ENCODE peak calls at places on chromosomes 5 and 9, in four cellular contexts. U is suprapubic skin, K is spleen, Q is HCT116. E is an unnamed sample. For H3K9me3, the result is how much of the 10 kb centered on the place peaks cover.

GRCh38 chr5:121038438-121038837 is 574.3 kb downstream of the PRR16 start:
- DNase-seq in K (no peak), Q (no peak), U (no peak), E (no peak)

GRCh38 chr9:134606951-134607733 is 34.5 kb upstream of the COL5A1 start:
- DNase-seq in Q (peak), U (no peak), K (peak), E (peak)

GRCh38 chr5:149130932-149131273 is 10.4 kb upstream of the ABLIM3 start:
- DNase-seq in U (no peak), Q (no peak), K (no peak), E (no peak)

GRCh38 chr9:85298434-85298833 is 443.3 kb downstream of the AGTPBP1 start:
- DNase-seq in U (no peak), Q (no peak), K (no peak), E (no peak)

GRCh38 chr5:177457239-177458121 is 10.9 kb downstream of the PRR7 start:
- DNase-seq in U (no peak), Q (peak), K (peak), E (no peak)

GRCh38 chr5:171837522-171837921 is 51.9 kb downstream of the SMIM23 start:
- DNase-seq in Q (no peak), U (no peak), K (no peak), E (no peak)

GRCh38 chr5:151014680-151015343 is 5.6 kb upstream of the GPX3 start:
- DNase-seq in K (no peak), Q (no peak), U (no peak), E (no peak)

GRCh38 chr5:110376281-110376916 is 350.1 kb downstream of the TMEM232 start:
- DNase-seq in K (no peak), Q (no peak), U (no peak), E (no peak)

GRCh38 chr9:133676450-133676849 is 40.3 kb downstream of the DBH start:
- DNase-seq in K (no peak), U (no peak), Q (no peak), E (no peak)

GRCh38 chr5:33275921-33276705 is 164.7 kb upstream of the TARS1 start:
- DNase-seq in K (no peak), U (no peak), Q (no peak), E (no peak)

GRCh38 chr5:74296685-74297084 is 343.8 kb downstream of the ENC1 start:
- DNase-seq in Q (no peak), U (no peak), K (no peak), E (no peak)

GRCh38 chr9:137049544-137050449 is 3.8 kb upstream of the NPDC1 start:
- DNase-seq in Q (no peak), K (no peak), U (no peak), E (no peak)

GRCh38 chr5:59193616-59194319 is 610.9 kb downstream of the RAB3C start:
- DNase-seq in U (no peak), Q (no peak), K (no peak), E (no peak)

GRCh38 chr5:57666582-57666981 is 184.0 kb upstream of the ACTBL2 start:
- DNase-seq in K (no peak), Q (no peak), U (no peak), E (no peak)

GRCh38 chr5:75052461-75053285 is at the start of gene GCNT4:
- DNase-seq in K (peak), Q (no peak), U (no peak), E (no peak)

GRCh38 chr5:82613886-82614285 is 335.7 kb upstream of the RPS23 start:
- DNase-seq in U (no peak), K (no peak), Q (no peak), E (no peak)

GRCh38 chr9:38371495-38371894 is 21.0 kb upstream of the ALDH1B1 start:
- DNase-seq in U (no peak), K (no peak), Q (peak), E (no peak)

GRCh38 chr5:86968311-86968753 is 299.4 kb upstream of the RASA1 start:
- DNase-seq in K (no peak), U (no peak), Q (peak), E (no peak)

GRCh38 chr9:106479679-106480078 is 383.3 kb upstream of the ZNF462 start:
- DNase-seq in K (no peak), U (no peak), Q (no peak), E (no peak)

GRCh38 chr9:73537561-73537960 is 385.9 kb downstream of the ANXA1 start:
- DNase-seq in U (no peak), K (no peak), Q (no peak), E (no peak)

GRCh38 chr5:74660146-74660545 is 19.6 kb upstream of the ENC1 start:
- DNase-seq in K (no peak), U (no peak), Q (no peak), E (no peak)

GRCh38 chr9:3244963-3245653 is 280.7 kb downstream of the RFX3 start:
- DNase-seq in Q (no peak), K (no peak), U (no peak), E (no peak)

GRCh38 chr5:89421035-89421434 is 538.1 kb upstream of the MEF2C start:
- DNase-seq in U (no peak), Q (no peak), K (no peak), E (no peak)

GRCh38 chr9:5582835-5583195 is 46.1 kb upstream of the RIC1 start:
- DNase-seq in K (peak), Q (no peak), U (no peak), E (no peak)

GRCh38 chr9:68905129-68905528 is 108.8 kb downstream of the PRKACG start:
- DNase-seq in U (no peak), K (no peak), Q (no peak), E (no peak)

GRCh38 chr9:137482094-137482781 is 23.1 kb upstream of the NSMF start:
- DNase-seq in Q (no peak), U (no peak), K (peak), E (no peak)

GRCh38 chr5:78574731-78575161 is 73.8 kb downstream of the LHFPL2 start:
- DNase-seq in Q (no peak), K (no peak), U (no peak), E (peak)

GRCh38 chr5:78574157-78574673 is 74.4 kb downstream of the LHFPL2 start:
- DNase-seq in K (no peak), U (no peak), Q (no peak), E (no peak)

GRCh38 chr5:78577051-78577807 is 71.3 kb downstream of the LHFPL2 start:
- DNase-seq in U (no peak), K (no peak), Q (no peak), E (no peak)

GRCh38 chr5:78576376-78576775 is 72.2 kb downstream of the LHFPL2 start:
- DNase-seq in Q (no peak), K (no peak), U (no peak), E (no peak)

DNA sequence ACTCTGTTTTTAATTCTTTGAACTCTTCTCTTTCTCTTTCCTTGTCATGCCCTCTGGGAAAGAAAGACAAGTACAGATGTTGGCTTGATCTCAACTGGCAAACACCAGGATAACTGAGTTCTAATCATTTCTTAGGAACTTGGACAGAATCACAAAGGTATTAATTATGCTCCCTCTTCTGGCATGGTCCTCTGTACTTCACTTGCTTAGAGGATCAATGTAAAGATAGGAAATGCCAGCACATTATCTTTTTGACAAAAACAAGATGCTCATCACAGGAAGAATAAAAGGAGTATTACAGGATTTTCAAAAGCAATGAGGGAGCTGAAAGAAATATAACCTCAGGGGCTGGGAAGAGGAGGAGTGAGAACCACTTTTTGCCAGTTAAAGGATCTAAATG is 70.6 kb downstream of the LHFPL2 start:
- DNase-seq in U (no peak), Q (no peak), K (no peak), E (no peak)
- H3K4me3 ChIP-seq in U (no peak), Q (no peak), K (no peak), E (no peak)

DNA sequence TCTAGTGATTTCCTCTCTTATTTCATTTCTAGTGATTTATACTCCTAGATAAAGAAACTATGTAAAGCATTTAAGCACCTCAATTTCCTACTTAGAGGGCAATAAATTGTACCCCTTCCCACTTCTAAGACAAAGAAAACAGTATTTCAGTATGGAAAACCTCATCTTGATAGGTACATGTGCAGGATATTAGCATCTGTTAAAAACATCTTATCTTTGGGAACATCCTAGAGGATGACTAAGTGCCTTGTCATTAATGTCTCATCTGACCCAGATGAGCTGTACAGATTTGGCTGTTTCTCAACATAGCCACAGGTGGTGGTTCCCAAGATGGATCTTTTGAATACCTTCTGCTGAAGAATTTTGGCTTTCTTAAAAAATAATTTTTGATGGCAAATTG is 5.7 kb downstream of the MEGF10 start:
- DNase-seq in Q (no peak), U (no peak), K (no peak), E (no peak)
- TF ChIP-seq POLR2AphosphoS5 in Q (no peak), U (no peak), K (no peak), E (no peak)

DNA sequence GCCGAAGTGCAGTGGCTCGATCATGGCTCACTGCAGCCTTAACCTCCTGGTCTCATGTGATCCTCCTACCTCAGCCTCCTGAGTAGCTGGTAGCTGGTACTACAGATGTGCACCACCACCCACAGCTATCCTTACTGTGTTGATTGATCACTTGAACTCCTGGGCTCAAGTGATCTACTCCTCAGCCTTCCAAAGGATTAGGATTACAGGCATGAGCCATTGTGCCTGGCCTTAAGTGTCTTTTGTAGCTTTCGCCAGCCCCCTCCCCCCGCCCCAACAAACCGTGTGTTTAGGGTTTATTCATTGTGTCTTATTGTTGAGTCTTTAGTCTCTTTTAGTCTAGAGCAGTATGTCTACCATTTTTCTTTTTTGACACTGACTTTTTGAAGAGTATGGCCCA is 33.1 kb downstream of the SPIN1 start:
- DNase-seq in U (no peak), Q (no peak), K (no peak), E (no peak)
- H3K9me3 ChIP-seq in U (under half), Q (under half), K (under half), E (under half)

GRCh38 chr9:78565481-78565880 is 268.6 kb downstream of the PSAT1 start:
- DNase-seq in U (no peak), K (no peak), Q (no peak), E (no peak)

GRCh38 chr9:78557540-78557939 is 260.6 kb downstream of the PSAT1 start:
- DNase-seq in U (no peak), Q (no peak), K (no peak), E (no peak)

GRCh38 chr9:78559449-78559885 is 262.5 kb downstream of the PSAT1 start:
- DNase-seq in U (no peak), K (no peak), Q (no peak), E (no peak)

GRCh38 chr9:78563269-78563668 is 266.3 kb downstream of the PSAT1 start:
- DNase-seq in Q (no peak), K (no peak), U (no peak), E (no peak)

GRCh38 chr9:78562021-78562420 is 265.1 kb downstream of the PSAT1 start:
- DNase-seq in K (no peak), U (no peak), Q (no peak), E (no peak)
- H3K4me3 ChIP-seq in K (no peak), U (no peak), Q (no peak), E (no peak)

DNA sequence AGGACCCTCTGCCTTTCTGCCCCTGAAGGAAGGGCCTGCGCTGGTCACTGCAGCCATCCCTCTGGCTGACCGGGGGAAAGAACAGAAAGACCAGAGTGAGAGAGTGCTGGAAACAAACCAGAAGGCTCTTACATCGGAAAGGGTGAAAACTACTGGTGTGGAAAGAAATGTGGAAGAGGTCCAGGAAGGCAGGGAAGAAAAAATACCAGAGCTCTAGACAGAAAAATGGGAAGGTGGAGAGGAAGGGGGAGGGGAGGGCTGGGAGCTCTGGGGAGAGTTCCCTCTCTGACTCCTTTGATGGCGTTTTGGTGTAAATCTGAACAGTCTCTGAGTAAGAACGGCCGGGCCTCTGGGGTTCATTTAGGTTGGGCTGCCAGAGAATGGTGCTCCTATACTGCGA is 47.7 kb downstream of the COL23A1 start:
- DNase-seq in U (no peak), Q (no peak), K (peak), E (no peak)
- TF ChIP-seq POLR2AphosphoS5 in U (no peak), Q (no peak), K (no peak), E (no peak)

GRCh38 chr5:158525663-158526062 is 574.1 kb downstream of the EBF1 start:
- DNase-seq in U (no peak), Q (no peak), K (no peak), E (no peak)

GRCh38 chr5:158519433-158520025 is 580.2 kb downstream of the EBF1 start:
- DNase-seq in K (no peak), U (no peak), Q (no peak), E (no peak)

GRCh38 chr5:158516521-158516920 is 583.2 kb downstream of the EBF1 start:
- DNase-seq in U (no peak), Q (no peak), K (no peak), E (no peak)

GRCh38 chr5:158522761-158523160 is 577.0 kb downstream of the EBF1 start:
- DNase-seq in K (no peak), Q (no peak), U (no peak), E (no peak)

DNA sequence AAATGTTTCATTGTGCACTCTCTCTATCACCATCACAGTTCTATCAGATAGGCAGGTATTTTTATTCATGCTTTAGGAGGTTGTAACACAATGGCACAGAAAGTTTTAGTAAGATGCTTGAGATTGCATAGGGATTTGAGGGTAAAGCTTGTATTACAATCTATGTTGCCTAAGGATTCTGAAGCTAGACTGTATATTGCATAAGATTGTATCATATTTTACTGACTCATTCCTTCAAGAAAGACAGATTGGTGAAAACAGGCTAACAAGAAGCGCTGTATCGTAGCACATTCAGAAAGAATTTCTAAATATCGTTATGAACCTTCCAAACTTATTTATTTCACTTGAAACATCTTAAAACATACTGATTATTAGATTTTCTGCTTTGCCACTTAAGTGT is 577.7 kb downstream of the EBF1 start:
- DNase-seq in U (no peak), K (no peak), Q (no peak), E (no peak)
- H3K9me3 ChIP-seq in U (under half), K (under half), Q (under half), E (under half)

GRCh38 chr5:131285637-131286399 is 22.0 kb downstream of the CDC42SE2 start:
- DNase-seq in K (no peak), U (no peak), Q (no peak), E (no peak)

GRCh38 chr5:131286400-131286715 is 22.5 kb downstream of the CDC42SE2 start:
- DNase-seq in K (no peak), U (no peak), Q (no peak), E (no peak)

GRCh38 chr5:131288328-131288727 is 24.5 kb downstream of the CDC42SE2 start:
- DNase-seq in K (no peak), Q (no peak), U (no peak), E (no peak)

DNA sequence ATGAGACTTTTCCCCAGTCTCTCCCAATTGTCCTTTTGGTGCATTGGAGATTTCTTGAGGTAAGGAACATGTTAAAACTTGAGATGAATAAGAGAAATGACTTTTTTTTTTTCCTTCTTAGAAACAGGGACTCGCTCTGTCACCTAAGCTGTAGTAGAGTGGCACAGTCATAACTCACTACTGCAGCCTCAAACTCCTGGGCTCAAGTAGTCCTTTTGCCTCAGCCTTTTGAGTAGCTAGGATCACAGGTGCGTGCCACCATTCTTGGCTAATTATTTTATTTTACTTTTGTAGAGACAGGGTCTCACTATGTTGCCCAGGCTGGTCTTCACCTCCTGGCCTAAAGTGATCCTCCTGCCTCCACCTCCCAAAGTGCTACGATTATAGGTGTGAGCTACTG is 25.9 kb downstream of the CDC42SE2 start:
- DNase-seq in U (no peak), K (no peak), Q (no peak), E (no peak)
- H3K4me3 ChIP-seq in U (no peak), K (no peak), Q (no peak), E (no peak)

DNA sequence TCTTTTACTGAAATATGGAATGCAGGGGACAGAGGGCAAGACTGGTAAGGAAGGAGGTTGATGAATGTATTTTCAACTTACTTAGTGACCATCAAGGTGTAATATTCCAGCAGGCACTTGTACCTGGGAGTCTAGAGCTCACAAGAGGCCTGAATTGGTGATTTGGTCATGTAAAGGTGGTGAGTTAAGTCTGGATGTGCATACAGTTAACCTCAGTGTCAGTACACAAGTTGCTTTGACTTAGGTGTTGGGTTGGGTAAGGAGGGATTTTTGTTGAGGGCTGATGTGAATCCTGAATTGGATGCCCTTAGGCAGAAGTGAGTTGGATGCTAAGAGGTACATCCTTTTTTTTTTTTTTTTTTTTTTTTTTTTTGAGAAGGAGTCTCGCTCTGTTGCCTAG is 7.4 kb downstream of the SREK1 start:
- DNase-seq in U (no peak), Q (no peak), K (no peak), E (no peak)
- TF ChIP-seq POLR2AphosphoS5 in U (no peak), Q (no peak), K (no peak), E (no peak)